ENCODE peak calls at places on chromosomes 2 and 18, in ten cellular contexts. I is kidney; Y is tibial nerve; Q is A549; D is Peyer's patch; X is hepatocyte; G is fibroblast of lung; V is left lung; N is suprapubic skin; T is CD8-positive, alpha-beta T cell. M is an unnamed sample.

GRCh38 chr2:19114754-19115231 is 243.6 kb downstream of the OSR1 start:
- DNase-seq in I (no peak), Y (no peak), Q (no peak), D (no peak), X (no peak), G (peak; percentile 80), V (no peak), N (no peak), T (no peak), M (no peak)

GRCh38 chr2:64972856-64973255 is 16.3 kb upstream of the SLC1A4 start:
- DNase-seq in I (no peak), Y (no peak), Q (no peak), D (no peak), X (no peak), G (no peak), V (no peak), N (no peak), T (no peak), M (no peak)

GRCh38 chr2:160736629-160737028 is 243.0 kb upstream of the RBMS1 start:
- DNase-seq in I (no peak), Y (no peak), Q (peak; percentile 13), D (no peak), X (no peak), G (peak; percentile 87), V (no peak), N (no peak), T (no peak), M (no peak)

GRCh38 chr2:23824777-23825212 is 102.1 kb downstream of the ATAD2B start:
- DNase-seq in I (no peak), Y (peak; percentile 84), Q (peak; percentile 43), D (no peak), X (peak; percentile 66), G (peak; percentile 33), V (no peak), N (no peak), T (peak; percentile 42), M (no peak)

GRCh38 chr18:79577451-79578395 is 101.9 kb upstream of the CTDP1 start:
- DNase-seq in I (peak; percentile 75), Y (no peak), Q (no peak), D (peak; percentile 28), X (no peak), G (peak; percentile 61), V (peak; percentile 63), N (peak; percentile 75), T (no peak), M (peak; percentile 48)

GRCh38 chr2:19893520-19894134 is 8.2 kb downstream of the TTC32 start:
- DNase-seq in I (no peak), Y (no peak), Q (no peak), D (no peak), X (no peak), G (no peak), V (no peak), N (no peak), T (no peak), M (no peak)

GRCh38 chr2:10954416-10954815 is 42.7 kb downstream of the KCNF1 start:
- DNase-seq in I (no peak), Y (no peak), Q (no peak), D (no peak), X (no peak), G (no peak), V (no peak), N (no peak), T (no peak), M (no peak)

GRCh38 chr2:179049546-179050311 is at the start of gene CCDC141:
- DNase-seq in I (no peak), Y (no peak), Q (no peak), D (peak; percentile 38), X (peak; percentile 62), G (no peak), V (no peak), N (no peak), T (no peak), M (no peak)

GRCh38 chr2:137888845-137889244 is 75.4 kb upstream of the HNMT start:
- DNase-seq in I (no peak), Y (no peak), Q (peak; percentile 8), D (no peak), X (peak; percentile 61), G (peak; percentile 16), V (peak; percentile 75), N (no peak), T (no peak), M (peak; percentile 49)

DNA sequence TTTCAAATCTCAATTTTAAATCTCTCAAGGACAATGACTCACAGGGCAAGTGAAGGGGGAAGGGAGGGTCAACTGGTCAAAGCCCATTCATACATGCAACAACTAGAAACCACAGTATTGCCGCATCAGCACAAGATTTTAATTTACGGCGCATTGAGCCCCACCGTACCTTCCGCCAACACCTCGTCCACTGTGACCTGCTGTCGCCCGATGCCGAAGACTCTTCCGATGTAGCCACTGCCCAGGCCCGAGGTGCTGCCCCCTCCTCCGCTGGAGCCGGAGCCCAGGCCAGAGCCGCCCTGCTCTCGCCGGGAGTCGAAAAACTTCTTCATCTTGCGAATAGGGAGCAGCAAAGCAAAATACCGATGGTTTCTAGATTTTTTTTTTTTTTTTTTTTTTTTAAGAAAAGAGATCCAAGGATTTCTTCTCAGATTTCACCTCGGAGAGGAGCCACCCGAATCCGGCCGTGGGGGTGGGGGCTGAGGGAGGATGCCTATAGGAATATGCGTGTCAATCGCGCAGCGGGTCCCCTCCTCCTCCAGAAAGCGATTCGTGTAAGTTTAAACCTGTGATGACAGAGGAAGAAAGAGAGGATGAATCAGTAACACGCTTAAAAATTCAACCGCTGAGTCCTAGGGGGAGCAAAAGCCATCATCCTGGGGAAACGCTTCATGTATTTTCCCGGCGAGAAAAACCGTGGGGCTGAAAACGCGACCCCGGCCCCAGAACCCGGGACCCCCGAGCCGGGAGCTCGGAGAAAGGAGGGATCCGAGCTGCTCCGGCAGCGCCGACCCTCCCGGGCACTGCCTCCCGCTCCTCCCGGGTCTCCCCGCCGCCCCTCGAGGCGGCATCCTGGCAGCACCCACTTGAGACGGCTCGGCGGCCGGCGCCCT is 584 bp downstream of the AAK1 start:
- DNase-seq in I (peak; percentile 86), Y (no peak), Q (peak; percentile 58), D (peak; percentile 43), X (peak; percentile 76), G (peak; percentile 84), V (peak; percentile 85), N (no peak), T (peak; percentile 62), M (peak; percentile 67)
- TF ChIP-seq CTCF in I (no peak), Y (no peak), Q (no peak), D (peak; percentile 3), X (no peak), G (no peak), V (no peak), N (no peak), T (no peak), M (no peak)

GRCh38 chr2:153477096-153477555 is 1.4 kb downstream of the RPRM start:
- DNase-seq in I (peak; percentile 49), Y (no peak), Q (no peak), D (no peak), X (peak; percentile 44), G (no peak), V (peak; percentile 49), N (no peak), T (no peak), M (no peak)
- H3K27ac ChIP-seq in I (no peak overlapping the region), Y (no peak overlapping the region), Q (no peak overlapping the region), D (no peak overlapping the region), X (no peak overlapping the region), G (no peak overlapping the region), V (no peak overlapping the region), N (no peak overlapping the region), T (no peak overlapping the region), M (no peak overlapping the region)

DNA sequence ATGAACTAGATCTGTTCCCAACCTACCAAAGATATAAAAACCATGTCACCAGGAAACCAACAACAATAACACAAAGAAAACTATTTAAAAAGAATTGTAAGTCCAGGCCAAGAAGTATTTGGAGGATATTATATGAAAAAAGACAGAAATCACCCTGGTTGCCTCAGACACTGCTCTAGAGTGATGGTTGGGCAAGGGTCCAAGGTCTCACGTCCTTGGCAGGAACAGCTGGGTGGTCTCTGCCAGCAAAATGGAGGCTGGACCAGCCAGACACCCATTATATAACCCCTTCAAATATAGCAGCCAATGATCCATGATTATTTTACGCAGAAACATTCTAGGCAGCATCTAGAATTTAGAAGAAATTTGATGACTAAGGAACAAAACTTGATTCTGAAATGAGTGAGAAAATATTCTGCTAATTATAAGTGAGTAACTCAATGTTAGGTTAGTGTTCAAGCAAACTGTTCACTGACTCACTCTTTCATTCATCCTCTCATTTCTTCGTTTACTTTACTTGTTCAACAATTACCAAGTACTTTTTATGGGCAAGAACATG is 35.4 kb downstream of the MRPL35 start:
- DNase-seq in I (no peak), Y (no peak), Q (no peak), D (no peak), X (no peak), G (no peak), V (no peak), N (no peak), T (no peak), M (no peak)
- TF ChIP-seq CTCF in I (no peak), Y (no peak), Q (no peak), D (no peak), X (no peak), G (no peak), V (no peak), N (no peak), T (no peak), M (no peak)

GRCh38 chr18:8974279-8974678 is 128.2 kb upstream of the NDUFV2 start:
- DNase-seq in I (no peak), Y (no peak), Q (no peak), D (no peak), X (no peak), G (no peak), V (no peak), N (no peak), T (no peak), M (no peak)
- H3K27ac ChIP-seq in I (no peak overlapping the region), Y (no peak overlapping the region), Q (no peak overlapping the region), D (no peak overlapping the region), X (no peak overlapping the region), G (no peak overlapping the region), V (no peak overlapping the region), N (no peak overlapping the region), T (no peak overlapping the region), M (no peak overlapping the region)

DNA sequence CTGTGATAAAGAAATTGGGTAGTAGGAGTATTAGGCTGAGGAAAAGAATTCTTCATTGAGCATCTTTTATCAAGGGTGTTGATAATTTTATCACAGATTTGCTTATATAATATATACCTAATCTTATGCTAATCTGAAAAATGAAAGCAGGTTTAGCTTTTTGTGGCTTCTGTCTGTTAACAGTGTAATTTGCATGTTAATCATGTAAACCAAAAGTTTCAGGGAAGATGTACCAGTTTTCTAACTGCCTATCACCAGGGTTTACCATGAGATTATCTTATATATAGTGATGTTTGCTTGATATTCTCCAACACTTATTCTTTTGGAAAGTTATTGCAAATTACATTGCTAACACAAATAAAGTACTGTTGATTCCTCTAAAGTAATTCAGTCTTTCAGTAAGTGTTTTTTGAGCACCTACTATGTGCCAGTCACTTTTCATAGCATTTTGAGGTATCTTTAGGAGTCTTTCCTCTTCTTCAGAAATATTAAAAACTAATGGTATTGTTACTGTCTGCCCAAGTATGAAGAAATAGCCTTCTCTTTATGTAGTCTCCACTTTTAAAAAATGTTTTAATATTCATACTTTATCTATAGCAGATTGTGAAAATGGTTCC is 41.6 kb downstream of the GCC2 start:
- DNase-seq in I (no peak), Y (no peak), Q (no peak), D (no peak), X (no peak), G (no peak), V (no peak), N (no peak), T (no peak), M (no peak)
- TF ChIP-seq CTCF in I (no peak), Y (no peak), Q (no peak), D (no peak), X (no peak), G (no peak), V (no peak), N (no peak), T (no peak), M (no peak)

M was measured in lower lobe of right lung.